ENCODE peak calls at places on chromosomes 12 and 14, in eight cellular contexts. One of them, this sample, is unnamed.
A peak's percentile ranks its signal among the peaks of the same experiment; 100 is the strongest.

GRCh38 chr12:104998423-104999346 is 12.6 kb downstream of the NOPCHAP1 start:
- DNase-seq in left kidney: no peak
- DNase-seq in osteocyte: no peak
- DNase-seq in retina: no peak
- DNase-seq in left ventricle myocardium inferior: no peak
- DNase-seq in NCI-H69: peak; percentile 97
- DNase-seq in central memory CD4-positive, alpha-beta T cell: no peak
- DNase-seq in AG10803: no peak
- DNase-seq in this sample: no peak

GRCh38 chr12:13144266-13144828 is 40.9 kb upstream of the GSG1 start:
- DNase-seq in left kidney: no peak
- DNase-seq in osteocyte: no peak
- DNase-seq in retina: no peak
- DNase-seq in left ventricle myocardium inferior: no peak
- DNase-seq in NCI-H69: no peak
- DNase-seq in central memory CD4-positive, alpha-beta T cell: no peak
- DNase-seq in AG10803: no peak
- DNase-seq in this sample: no peak

GRCh38 chr14:67582061-67582460 is 18.0 kb downstream of the PIGH start:
- DNase-seq in left kidney: no peak
- DNase-seq in osteocyte: no peak
- DNase-seq in retina: no peak
- DNase-seq in left ventricle myocardium inferior: no peak
- DNase-seq in NCI-H69: peak; percentile 13
- DNase-seq in central memory CD4-positive, alpha-beta T cell: no peak
- DNase-seq in AG10803: no peak
- DNase-seq in this sample: no peak

GRCh38 chr12:20863056-20863455 is 52.6 kb downstream of the SLCO1B3 start:
- DNase-seq in left kidney: no peak
- DNase-seq in osteocyte: no peak
- DNase-seq in retina: no peak
- DNase-seq in left ventricle myocardium inferior: no peak
- DNase-seq in NCI-H69: no peak
- DNase-seq in central memory CD4-positive, alpha-beta T cell: no peak
- DNase-seq in AG10803: no peak
- DNase-seq in this sample: no peak

GRCh38 chr12:2376855-2377657 is 324.3 kb downstream of the CACNA1C start:
- DNase-seq in left kidney: peak; percentile 77
- DNase-seq in osteocyte: no peak
- DNase-seq in retina: peak; percentile 36
- DNase-seq in left ventricle myocardium inferior: no peak
- DNase-seq in NCI-H69: peak; percentile 98
- DNase-seq in central memory CD4-positive, alpha-beta T cell: no peak
- DNase-seq in AG10803: no peak
- DNase-seq in this sample: no peak

GRCh38 chr12:19288603-19289244 is 150.6 kb upstream of the AEBP2 start:
- DNase-seq in left kidney: peak; percentile 40
- DNase-seq in osteocyte: no peak
- DNase-seq in retina: no peak
- DNase-seq in left ventricle myocardium inferior: no peak
- DNase-seq in NCI-H69: peak; percentile 52
- DNase-seq in central memory CD4-positive, alpha-beta T cell: peak; percentile 8
- DNase-seq in AG10803: peak; percentile 51
- DNase-seq in this sample: no peak

GRCh38 chr12:30694971-30695326 is 720 bp downstream of the IPO8 start:
- DNase-seq in left kidney: peak; percentile 83
- DNase-seq in osteocyte: no peak
- DNase-seq in retina: no peak
- DNase-seq in left ventricle myocardium inferior: no peak
- DNase-seq in NCI-H69: peak; percentile 98
- DNase-seq in central memory CD4-positive, alpha-beta T cell: no peak
- DNase-seq in AG10803: peak; percentile 28
- DNase-seq in this sample: peak; percentile 40

GRCh38 chr12:121713257-121714155 is 954 bp downstream of the TMEM120B start:
- DNase-seq in left kidney: peak; percentile 46
- DNase-seq in osteocyte: no peak
- DNase-seq in retina: peak; percentile 27
- DNase-seq in left ventricle myocardium inferior: peak; percentile 43
- DNase-seq in NCI-H69: peak; percentile 57
- DNase-seq in central memory CD4-positive, alpha-beta T cell: no peak
- DNase-seq in AG10803: no peak
- DNase-seq in this sample: peak; percentile 18

GRCh38 chr14:89542768-89543419 is 125.9 kb upstream of the FOXN3 start:
- DNase-seq in left kidney: peak; percentile 42
- DNase-seq in osteocyte: no peak
- DNase-seq in retina: peak; percentile 16
- DNase-seq in left ventricle myocardium inferior: no peak
- DNase-seq in NCI-H69: peak; percentile 53
- DNase-seq in central memory CD4-positive, alpha-beta T cell: no peak
- DNase-seq in AG10803: no peak
- DNase-seq in this sample: no peak

GRCh38 chr14:61466905-61467280 is 145.5 kb downstream of the PRKCH start:
- DNase-seq in left kidney: no peak
- DNase-seq in osteocyte: no peak
- DNase-seq in retina: peak; percentile 6
- DNase-seq in left ventricle myocardium inferior: no peak
- DNase-seq in NCI-H69: no peak
- DNase-seq in central memory CD4-positive, alpha-beta T cell: no peak
- DNase-seq in AG10803: no peak
- DNase-seq in this sample: no peak

GRCh38 chr12:6336859-6337744 is 4.8 kb downstream of the TNFRSF1A start:
- DNase-seq in left kidney: no peak
- DNase-seq in osteocyte: no peak
- DNase-seq in retina: no peak
- DNase-seq in left ventricle myocardium inferior: no peak
- DNase-seq in NCI-H69: no peak
- DNase-seq in central memory CD4-positive, alpha-beta T cell: peak; percentile 78
- DNase-seq in AG10803: no peak
- DNase-seq in this sample: no peak

GRCh38 chr14:65070710-65071033 is 31.6 kb downstream of the MAX start:
- DNase-seq in left kidney: no peak
- DNase-seq in osteocyte: no peak
- DNase-seq in retina: no peak
- DNase-seq in left ventricle myocardium inferior: no peak
- DNase-seq in NCI-H69: peak; percentile 86
- DNase-seq in central memory CD4-positive, alpha-beta T cell: no peak
- DNase-seq in AG10803: peak; percentile 20
- DNase-seq in this sample: no peak

GRCh38 chr12:55737581-55738112 is 5.3 kb upstream of the GDF11 start:
- DNase-seq in left kidney: peak; percentile 68
- DNase-seq in osteocyte: no peak
- DNase-seq in retina: no peak
- DNase-seq in left ventricle myocardium inferior: no peak
- DNase-seq in NCI-H69: peak; percentile 79
- DNase-seq in central memory CD4-positive, alpha-beta T cell: no peak
- DNase-seq in AG10803: no peak
- DNase-seq in this sample: no peak

GRCh38 chr14:58464652-58465051 is 37.1 kb downstream of the KIAA0586 start:
- DNase-seq in left kidney: no peak
- DNase-seq in osteocyte: no peak
- DNase-seq in retina: no peak
- DNase-seq in left ventricle myocardium inferior: no peak
- DNase-seq in NCI-H69: no peak
- DNase-seq in central memory CD4-positive, alpha-beta T cell: no peak
- DNase-seq in AG10803: no peak
- DNase-seq in this sample: no peak

GRCh38 chr12:81530352-81530751 is 228.8 kb downstream of the PPFIA2 start:
- DNase-seq in left kidney: no peak
- DNase-seq in osteocyte: no peak
- DNase-seq in retina: no peak
- DNase-seq in left ventricle myocardium inferior: no peak
- DNase-seq in NCI-H69: no peak
- DNase-seq in central memory CD4-positive, alpha-beta T cell: no peak
- DNase-seq in AG10803: no peak
- DNase-seq in this sample: no peak

GRCh38 chr12:132559652-132560420 is 50.5 kb downstream of the LRCOL1 start:
- DNase-seq in left kidney: peak; percentile 90
- DNase-seq in osteocyte: no peak
- DNase-seq in retina: peak; percentile 77
- DNase-seq in left ventricle myocardium inferior: peak; percentile 38
- DNase-seq in NCI-H69: peak; percentile 90
- DNase-seq in central memory CD4-positive, alpha-beta T cell: no peak
- DNase-seq in AG10803: peak; percentile 35
- DNase-seq in this sample: no peak

GRCh38 chr12:58503731-58504520 is 416.4 kb downstream of the LRIG3 start:
- DNase-seq in left kidney: no peak
- DNase-seq in osteocyte: no peak
- DNase-seq in retina: no peak
- DNase-seq in left ventricle myocardium inferior: no peak
- DNase-seq in NCI-H69: peak; percentile 77
- DNase-seq in central memory CD4-positive, alpha-beta T cell: no peak
- DNase-seq in AG10803: peak; percentile 75
- DNase-seq in this sample: no peak

GRCh38 chr12:68821357-68822188 is 13.6 kb downstream of the MDM2 start:
- DNase-seq in left kidney: peak; percentile 15
- DNase-seq in osteocyte: no peak
- DNase-seq in retina: no peak
- DNase-seq in left ventricle myocardium inferior: no peak
- DNase-seq in NCI-H69: no peak
- DNase-seq in central memory CD4-positive, alpha-beta T cell: no peak
- DNase-seq in AG10803: no peak
- DNase-seq in this sample: no peak

GRCh38 chr12:42469355-42470006 is 120.1 kb downstream of the PRICKLE1 start:
- DNase-seq in left kidney: peak; percentile 73
- DNase-seq in osteocyte: no peak
- DNase-seq in retina: no peak
- DNase-seq in left ventricle myocardium inferior: no peak
- DNase-seq in NCI-H69: peak; percentile 20
- DNase-seq in central memory CD4-positive, alpha-beta T cell: no peak
- DNase-seq in AG10803: no peak
- DNase-seq in this sample: no peak

GRCh38 chr14:95003099-95003960 is 154.0 kb downstream of the DICER1 start:
- DNase-seq in left kidney: no peak
- DNase-seq in osteocyte: no peak
- DNase-seq in retina: no peak
- DNase-seq in left ventricle myocardium inferior: no peak
- DNase-seq in NCI-H69: peak; percentile 63
- DNase-seq in central memory CD4-positive, alpha-beta T cell: no peak
- DNase-seq in AG10803: no peak
- DNase-seq in this sample: no peak

GRCh38 chr14:55807536-55807935 is 227.5 kb downstream of the KTN1 start:
- DNase-seq in left kidney: peak; percentile 88
- DNase-seq in osteocyte: no peak
- DNase-seq in retina: no peak
- DNase-seq in left ventricle myocardium inferior: no peak
- DNase-seq in NCI-H69: peak; percentile 95
- DNase-seq in central memory CD4-positive, alpha-beta T cell: no peak
- DNase-seq in AG10803: no peak
- DNase-seq in this sample: no peak

GRCh38 chr12:129681830-129682229 is 222.0 kb downstream of the TMEM132D start:
- DNase-seq in left kidney: no peak
- DNase-seq in osteocyte: no peak
- DNase-seq in retina: no peak
- DNase-seq in left ventricle myocardium inferior: no peak
- DNase-seq in NCI-H69: no peak
- DNase-seq in central memory CD4-positive, alpha-beta T cell: no peak
- DNase-seq in AG10803: no peak
- DNase-seq in this sample: no peak

GRCh38 chr14:61596985-61597384 is 98.3 kb upstream of the HIF1A start:
- DNase-seq in left kidney: no peak
- DNase-seq in osteocyte: no peak
- DNase-seq in retina: no peak
- DNase-seq in left ventricle myocardium inferior: no peak
- DNase-seq in NCI-H69: no peak
- DNase-seq in central memory CD4-positive, alpha-beta T cell: no peak
- DNase-seq in AG10803: no peak
- DNase-seq in this sample: no peak

GRCh38 chr12:48978741-48979601 is 849 bp downstream of the WNT1 start:
- DNase-seq in left kidney: peak; percentile 23
- DNase-seq in osteocyte: no peak
- DNase-seq in retina: peak; percentile 60
- DNase-seq in left ventricle myocardium inferior: no peak
- DNase-seq in NCI-H69: peak; percentile 53
- DNase-seq in central memory CD4-positive, alpha-beta T cell: no peak
- DNase-seq in AG10803: no peak
- DNase-seq in this sample: no peak

GRCh38 chr12:92384571-92384970 is 238.9 kb upstream of the BTG1 start:
- DNase-seq in left kidney: no peak
- DNase-seq in osteocyte: no peak
- DNase-seq in retina: no peak
- DNase-seq in left ventricle myocardium inferior: no peak
- DNase-seq in NCI-H69: no peak
- DNase-seq in central memory CD4-positive, alpha-beta T cell: no peak
- DNase-seq in AG10803: no peak
- DNase-seq in this sample: no peak

GRCh38 chr12:117111386-117112267 is 12.4 kb upstream of the TESC start:
- DNase-seq in left kidney: peak; percentile 81
- DNase-seq in osteocyte: no peak
- DNase-seq in retina: peak; percentile 45
- DNase-seq in left ventricle myocardium inferior: no peak
- DNase-seq in NCI-H69: peak; percentile 97
- DNase-seq in central memory CD4-positive, alpha-beta T cell: no peak
- DNase-seq in AG10803: no peak
- DNase-seq in this sample: no peak

GRCh38 chr14:73460691-73461127 is 2.4 kb upstream of the NUMB start:
- DNase-seq in left kidney: peak; percentile 65
- DNase-seq in osteocyte: no peak
- DNase-seq in retina: no peak
- DNase-seq in left ventricle myocardium inferior: no peak
- DNase-seq in NCI-H69: peak; percentile 86
- DNase-seq in central memory CD4-positive, alpha-beta T cell: no peak
- DNase-seq in AG10803: peak; percentile 40
- DNase-seq in this sample: peak; percentile 64

GRCh38 chr14:69657961-69658360 is 46.6 kb downstream of the SUSD6 start:
- DNase-seq in left kidney: peak; percentile 69
- DNase-seq in osteocyte: no peak
- DNase-seq in retina: no peak
- DNase-seq in left ventricle myocardium inferior: no peak
- DNase-seq in NCI-H69: peak; percentile 99
- DNase-seq in central memory CD4-positive, alpha-beta T cell: no peak
- DNase-seq in AG10803: peak; percentile 74
- DNase-seq in this sample: no peak

GRCh38 chr12:70722584-70723343 is 85.5 kb upstream of the PTPRB start:
- DNase-seq in left kidney: peak; percentile 61
- DNase-seq in osteocyte: no peak
- DNase-seq in retina: no peak
- DNase-seq in left ventricle myocardium inferior: no peak
- DNase-seq in NCI-H69: no peak
- DNase-seq in central memory CD4-positive, alpha-beta T cell: peak; percentile 3
- DNase-seq in AG10803: peak; percentile 13
- DNase-seq in this sample: no peak

GRCh38 chr14:100012928-100013327 is 52.3 kb upstream of the EVL start:
- DNase-seq in left kidney: no peak
- DNase-seq in osteocyte: no peak
- DNase-seq in retina: no peak
- DNase-seq in left ventricle myocardium inferior: no peak
- DNase-seq in NCI-H69: peak; percentile 33
- DNase-seq in central memory CD4-positive, alpha-beta T cell: no peak
- DNase-seq in AG10803: no peak
- DNase-seq in this sample: no peak

GRCh38 chr12:89709994-89710872 is 1.6 kb upstream of the ATP2B1 start:
- DNase-seq in left kidney: peak; percentile 88
- DNase-seq in osteocyte: no peak
- DNase-seq in retina: peak; percentile 93
- DNase-seq in left ventricle myocardium inferior: peak; percentile 63
- DNase-seq in NCI-H69: peak; percentile 81
- DNase-seq in central memory CD4-positive, alpha-beta T cell: peak; percentile 25
- DNase-seq in AG10803: peak; percentile 52
- DNase-seq in this sample: peak; percentile 84

GRCh38 chr14:69039287-69039628 is 60.2 kb upstream of the ACTN1 start:
- DNase-seq in left kidney: no peak
- DNase-seq in osteocyte: no peak
- DNase-seq in retina: no peak
- DNase-seq in left ventricle myocardium inferior: no peak
- DNase-seq in NCI-H69: peak; percentile 28
- DNase-seq in central memory CD4-positive, alpha-beta T cell: no peak
- DNase-seq in AG10803: peak; percentile 57
- DNase-seq in this sample: no peak

GRCh38 chr12:29552994-29553748 is 55.7 kb upstream of the OVCH1 start:
- DNase-seq in left kidney: no peak
- DNase-seq in osteocyte: no peak
- DNase-seq in retina: no peak
- DNase-seq in left ventricle myocardium inferior: no peak
- DNase-seq in NCI-H69: no peak
- DNase-seq in central memory CD4-positive, alpha-beta T cell: no peak
- DNase-seq in AG10803: no peak
- DNase-seq in this sample: no peak

This sample was measured in C1 segment of cervical spinal cord.